ENCODE peak calls at places on chromosomes 3 and 15, in ten cellular contexts. Z, P, Y, L, X, R, W, G, T and F are unnamed samples.

GRCh38 chr15:79075256-79075655 is 15.3 kb downstream of the RASGRF1 start:
- DNase-seq in Z (no peak), T (no peak), W (no peak), Y (no peak), P (no peak), L (no peak), G (no peak), X (no peak), R (no peak), F (no peak)

GRCh38 chr3:45343947-45344346 is 44.4 kb upstream of the LARS2 start:
- DNase-seq in T (no peak), Z (no peak), L (peak), R (no peak), X (no peak), W (no peak), P (no peak), G (peak), Y (no peak), F (no peak)

GRCh38 chr15:55241895-55242294 is 45.2 kb upstream of the RSL24D1 start:
- DNase-seq in T (no peak), R (no peak), L (no peak), W (no peak), P (no peak), Y (no peak), X (no peak), G (peak), Z (no peak), F (no peak)

GRCh38 chr3:195195321-195196209 is 75.4 kb downstream of the XXYLT1 start:
- DNase-seq in X (no peak), Y (no peak), Z (no peak), G (no peak), L (no peak), P (peak), R (no peak), T (peak), W (no peak), F (no peak)

GRCh38 chr15:35648941-35649340 is 103.0 kb upstream of the DPH6 start:
- DNase-seq in G (no peak), Y (no peak), T (no peak), X (no peak), Z (no peak), R (no peak), W (no peak), P (no peak), L (no peak), F (no peak)

GRCh38 chr3:53109822-53110771 is 20.1 kb downstream of the RFT1 start:
- DNase-seq in P (no peak), R (no peak), T (no peak), W (no peak), Y (no peak), L (peak), Z (no peak), X (peak), G (peak), F (no peak)

GRCh38 chr15:40469776-40470390 is 901 bp upstream of the CHST14 start:
- DNase-seq in X (no peak), T (no peak), R (no peak), Z (no peak), L (no peak), W (no peak), P (no peak), Y (no peak), G (peak), F (no peak)

GRCh38 chr3:53774414-53774813 is 71.8 kb downstream of the CHDH start:
- DNase-seq in Z (no peak), Y (no peak), L (no peak), P (no peak), X (no peak), T (no peak), W (no peak), R (no peak), G (no peak), F (no peak)

GRCh38 chr3:42509111-42509510 is 6.7 kb downstream of the VIPR1 start:
- DNase-seq in P (no peak), G (no peak), Z (no peak), Y (no peak), T (no peak), L (no peak), X (no peak), R (no peak), W (no peak), F (no peak)